ENCODE peak calls at places on chromosomes 11 and 22, in six cellular contexts. G, B, E, Y, P and S are unnamed samples.

GRCh38 chr11:31805629-31806185 is 5.4 kb downstream of the PAX6 start:
- DNase-seq in G (peak; percentile 41), B (peak; percentile 40), E (no peak), Y (no peak), P (no peak), S (no peak)

GRCh38 chr11:15519911-15520310 is 405.2 kb downstream of the INSC start:
- DNase-seq in G (no peak), B (no peak), E (no peak), Y (no peak), P (no peak), S (no peak)

GRCh38 chr11:105968021-105968697 is 53.9 kb downstream of the MSANTD4 start:
- DNase-seq in G (no peak), B (no peak), E (no peak), Y (peak; percentile 72), P (no peak), S (no peak)

GRCh38 chr22:44329179-44329796 is 16.5 kb upstream of the SHISAL1 start:
- DNase-seq in G (no peak), B (no peak), E (no peak), Y (no peak), P (peak; percentile 79), S (no peak)

GRCh38 chr22:31613286-31613903 is 48.6 kb downstream of the PISD start:
- DNase-seq in G (no peak), B (no peak), E (no peak), Y (no peak), P (no peak), S (no peak)

GRCh38 chr22:34885852-34886251 is 180.1 kb upstream of the ISX start:
- DNase-seq in G (no peak), B (no peak), E (no peak), Y (peak; percentile 86), P (no peak), S (no peak)

GRCh38 chr22:17633217-17633997 is 4.9 kb upstream of the ATP6V1E1 start:
- DNase-seq in G (peak; percentile 92), B (no peak), E (no peak), Y (peak; percentile 97), P (no peak), S (peak; percentile 39)

GRCh38 chr22:44536411-44536810 is 38.4 kb upstream of the RTL6 start:
- DNase-seq in G (no peak), B (no peak), E (no peak), Y (no peak), P (no peak), S (no peak)

GRCh38 chr11:57279131-57279530 is 42.1 kb upstream of the APLNR start:
- DNase-seq in G (no peak), B (no peak), E (no peak), Y (no peak), P (no peak), S (no peak)

GRCh38 chr11:65355776-65356393 is 1.3 kb downstream of the TIGD3 start:
- DNase-seq in G (peak; percentile 37), B (no peak), E (no peak), Y (peak; percentile 14), P (no peak), S (no peak)

GRCh38 chr11:68946416-68947090 is 34.2 kb downstream of the MRGPRD start:
- DNase-seq in G (no peak), B (peak; percentile 59), E (no peak), Y (peak; percentile 68), P (no peak), S (peak; percentile 59)

GRCh38 chr11:116931206-116931953 is 94.0 kb upstream of the APOA1 start:
- DNase-seq in G (peak; percentile 76), B (peak; percentile 63), E (no peak), Y (peak; percentile 80), P (peak; percentile 55), S (no peak)

GRCh38 chr11:71433648-71434450 is 14.3 kb downstream of the DHCR7 start:
- DNase-seq in G (no peak), B (peak; percentile 86), E (no peak), Y (no peak), P (no peak), S (no peak)

GRCh38 chr22:29383740-29384139 is 4.6 kb downstream of the AP1B1 start:
- DNase-seq in G (no peak), B (no peak), E (no peak), Y (no peak), P (no peak), S (no peak)

GRCh38 chr22:49577168-49578060 is 250.3 kb downstream of the BRD1 start:
- DNase-seq in G (no peak), B (no peak), E (no peak), Y (no peak), P (no peak), S (no peak)

GRCh38 chr11:13685461-13686108 is 17.1 kb downstream of the FAR1 start:
- DNase-seq in G (peak; percentile 31), B (no peak), E (no peak), Y (no peak), P (no peak), S (no peak)

GRCh38 chr11:10743354-10744035 is 7.6 kb upstream of the CTR9 start:
- DNase-seq in G (no peak), B (no peak), E (no peak), Y (no peak), P (no peak), S (no peak)

GRCh38 chr11:67452141-67452952 is at the start of gene GPR152:
- DNase-seq in G (no peak), B (no peak), E (no peak), Y (no peak), P (no peak), S (no peak)
- H3K27ac ChIP-seq in G (no peak within 1 kb of the TSS), B (no peak within 1 kb of the TSS), E (no peak within 1 kb of the TSS), Y (no peak within 1 kb of the TSS), P (no peak within 1 kb of the TSS), S (no peak within 1 kb of the TSS)

GRCh38 chr22:21807545-21807944 is 59.9 kb downstream of the MAPK1 start:
- DNase-seq in G (no peak), B (no peak), E (no peak), Y (no peak), P (no peak), S (no peak)

GRCh38 chr22:21802056-21802455 is 65.4 kb downstream of the MAPK1 start:
- DNase-seq in G (no peak), B (no peak), E (no peak), Y (peak; percentile 5), P (no peak), S (no peak)

GRCh38 chr22:21800552-21801303 is 65.1 kb upstream of the YPEL1 start:
- DNase-seq in G (no peak), B (peak; percentile 30), E (no peak), Y (no peak), P (no peak), S (no peak)

GRCh38 chr22:21803859-21804258 is 63.6 kb downstream of the MAPK1 start:
- DNase-seq in G (no peak), B (no peak), E (no peak), Y (no peak), P (no peak), S (no peak)

GRCh38 chr22:21802673-21803072 is 64.8 kb downstream of the MAPK1 start:
- DNase-seq in G (no peak), B (no peak), E (no peak), Y (no peak), P (no peak), S (no peak)
- H3K27ac ChIP-seq in G (no peak overlapping the region), B (no peak overlapping the region), E (no peak overlapping the region), Y (no peak overlapping the region), P (no peak overlapping the region), S (no peak overlapping the region)

DNA sequence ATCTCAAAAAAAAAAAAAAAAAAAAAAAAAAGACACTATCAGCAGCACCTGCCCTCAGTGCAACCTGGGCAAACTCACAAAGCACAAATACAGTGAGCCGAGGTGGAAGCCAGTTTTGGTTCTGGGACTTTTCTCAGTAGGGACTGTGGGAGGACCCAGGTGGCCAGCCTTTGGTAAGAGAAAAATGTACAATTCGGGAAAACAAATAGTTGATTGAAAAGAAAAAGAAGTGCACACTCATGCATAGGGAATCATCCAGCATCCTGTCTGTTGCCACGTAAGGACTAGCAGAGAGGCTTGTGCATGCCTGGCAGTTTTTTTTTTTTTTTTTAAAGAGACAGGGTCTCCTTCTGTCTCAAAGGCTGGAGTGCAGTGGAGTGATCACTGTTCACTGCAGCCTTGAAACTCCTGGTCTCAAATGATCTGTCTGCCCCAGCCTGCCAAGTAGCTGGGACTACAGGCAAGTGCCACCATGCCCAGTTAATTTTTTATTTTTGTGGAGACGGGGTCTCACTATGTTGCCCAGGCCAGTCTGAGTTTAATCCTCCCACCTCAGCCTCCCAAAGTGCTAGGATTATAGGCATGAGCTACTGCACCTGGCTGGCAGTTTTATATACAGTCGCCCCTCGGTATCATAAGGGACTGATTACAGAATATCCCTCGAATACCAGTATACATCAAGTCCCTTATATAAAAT is 36.7 kb downstream of the TPST2 start:
- DNase-seq in G (no peak), B (no peak), E (no peak), Y (peak; percentile 77), P (peak; percentile 34), S (peak; percentile 77)
- H3K27ac ChIP-seq in G (no peak overlapping the region), B (no peak overlapping the region), E (no peak overlapping the region), Y (peak overlapping the region; percentile 75), P (no peak overlapping the region), S (peak overlapping the region; percentile 98)

GRCh38 chr22:25406510-25407210 is 157.8 kb upstream of the GRK3 start:
- DNase-seq in G (no peak), B (no peak), E (no peak), Y (no peak), P (no peak), S (no peak)

GRCh38 chr22:25404556-25404922 is 159.9 kb upstream of the GRK3 start:
- DNase-seq in G (no peak), B (no peak), E (no peak), Y (peak; percentile 12), P (no peak), S (no peak)

GRCh38 chr22:25404923-25405853 is 159.3 kb upstream of the GRK3 start:
- DNase-seq in G (no peak), B (peak; percentile 74), E (peak; percentile 82), Y (peak; percentile 58), P (peak; percentile 77), S (no peak)

GRCh38 chr22:25407226-25407858 is 157.1 kb upstream of the GRK3 start:
- DNase-seq in G (no peak), B (no peak), E (no peak), Y (no peak), P (no peak), S (no peak)

DNA sequence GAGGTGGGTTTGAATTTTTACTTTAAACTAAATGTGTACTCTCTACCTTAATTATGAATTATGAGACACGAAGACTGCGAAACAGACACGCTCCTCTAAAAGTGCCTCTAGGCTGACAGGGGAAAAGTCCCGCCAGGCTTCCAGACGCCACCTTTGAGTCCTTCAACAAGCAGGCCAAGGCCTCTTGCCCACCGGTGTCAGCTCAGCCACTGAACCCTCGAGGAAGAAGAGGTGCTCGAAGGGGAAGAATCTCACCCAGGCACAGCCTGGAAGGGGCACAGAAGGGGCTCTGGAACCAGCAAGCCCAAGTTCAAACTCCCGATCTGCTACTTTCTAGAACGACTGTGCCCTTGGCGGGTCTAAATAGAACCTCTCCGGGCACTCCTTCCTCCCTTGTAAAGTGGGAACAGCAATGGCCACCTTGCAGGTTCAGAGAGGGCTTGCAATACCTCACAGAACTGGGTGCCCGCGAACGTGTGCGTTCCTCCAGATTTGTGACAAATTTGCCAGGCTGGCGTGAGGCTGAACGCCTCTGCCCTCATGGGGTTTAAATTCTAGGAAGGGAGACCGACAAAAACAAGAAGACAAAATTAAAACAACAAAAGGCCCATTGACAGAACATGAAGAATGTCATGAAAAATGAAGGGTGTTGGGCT is 158.5 kb upstream of the GRK3 start:
- DNase-seq in G (no peak), B (no peak), E (no peak), Y (no peak), P (no peak), S (no peak)
- H3K27ac ChIP-seq in G (no peak overlapping the region), B (peak overlapping the region; percentile 83), E (no peak overlapping the region), Y (peak overlapping the region; percentile 34), P (no peak overlapping the region), S (peak overlapping the region; percentile 21)

GRCh38 chr11:122723106-122723505 is 67.6 kb downstream of the UBASH3B start:
- DNase-seq in G (no peak), B (no peak), E (no peak), Y (no peak), P (no peak), S (no peak)
- H3K27ac ChIP-seq in G (no peak overlapping the region), B (no peak overlapping the region), E (no peak overlapping the region), Y (no peak overlapping the region), P (no peak overlapping the region), S (peak overlapping the region; percentile 66)